ENCODE peak calls at places on chromosome 14, in seven cellular contexts. One of them, this sample, is unnamed.

GRCh38 chr14:49424436-49425331 is 161.5 kb downstream of the RPS29 start:
- DNase-seq in tibial artery: no peak
- DNase-seq in CD8-positive, alpha-beta T cell: no peak
- DNase-seq in endodermal cell: no peak
- DNase-seq in OCI-LY7: no peak
- DNase-seq in Peyer's patch: no peak
- DNase-seq in pancreas: no peak
- DNase-seq in this sample: no peak

GRCh38 chr14:35576856-35577255 is 42.9 kb downstream of the INSM2 start:
- DNase-seq in tibial artery: no peak
- DNase-seq in CD8-positive, alpha-beta T cell: no peak
- DNase-seq in endodermal cell: no peak
- DNase-seq in OCI-LY7: no peak
- DNase-seq in Peyer's patch: no peak
- DNase-seq in pancreas: no peak
- DNase-seq in this sample: no peak

GRCh38 chr14:37172024-37172869 is at the start of gene SLC25A21:
- DNase-seq in tibial artery: peak; percentile 51
- DNase-seq in CD8-positive, alpha-beta T cell: no peak
- DNase-seq in endodermal cell: peak; percentile 92
- DNase-seq in OCI-LY7: no peak
- DNase-seq in Peyer's patch: no peak
- DNase-seq in pancreas: peak; percentile 74
- DNase-seq in this sample: peak; percentile 74

GRCh38 chr14:90058876-90059458 is 2.8 kb upstream of the KCNK13 start:
- DNase-seq in tibial artery: no peak
- DNase-seq in CD8-positive, alpha-beta T cell: no peak
- DNase-seq in endodermal cell: no peak
- DNase-seq in OCI-LY7: no peak
- DNase-seq in Peyer's patch: no peak
- DNase-seq in pancreas: no peak
- DNase-seq in this sample: no peak

GRCh38 chr14:68651652-68652432 is 141.0 kb downstream of the ZFP36L1 start:
- DNase-seq in tibial artery: no peak
- DNase-seq in CD8-positive, alpha-beta T cell: no peak
- DNase-seq in endodermal cell: peak; percentile 38
- DNase-seq in OCI-LY7: no peak
- DNase-seq in Peyer's patch: no peak
- DNase-seq in pancreas: no peak
- DNase-seq in this sample: no peak

GRCh38 chr14:56137842-56138241 is 19.6 kb downstream of the PELI2 start:
- DNase-seq in tibial artery: no peak
- DNase-seq in CD8-positive, alpha-beta T cell: no peak
- DNase-seq in endodermal cell: peak; percentile 60
- DNase-seq in OCI-LY7: no peak
- DNase-seq in Peyer's patch: no peak
- DNase-seq in pancreas: peak; percentile 58
- DNase-seq in this sample: no peak

GRCh38 chr14:81991998-81992397 is 458.3 kb upstream of the SEL1L start:
- DNase-seq in tibial artery: no peak
- DNase-seq in CD8-positive, alpha-beta T cell: no peak
- DNase-seq in endodermal cell: no peak
- DNase-seq in OCI-LY7: peak; percentile 20
- DNase-seq in Peyer's patch: no peak
- DNase-seq in pancreas: no peak
- DNase-seq in this sample: no peak

GRCh38 chr14:57486767-57487379 is 6.8 kb downstream of the CCDC198 start:
- DNase-seq in tibial artery: no peak
- DNase-seq in CD8-positive, alpha-beta T cell: no peak
- DNase-seq in endodermal cell: no peak
- DNase-seq in OCI-LY7: peak; percentile 67
- DNase-seq in Peyer's patch: no peak
- DNase-seq in pancreas: no peak
- DNase-seq in this sample: no peak

GRCh38 chr14:35122696-35123387 is 490 bp downstream of the PRORP start:
- DNase-seq in tibial artery: peak; percentile 23
- DNase-seq in CD8-positive, alpha-beta T cell: no peak
- DNase-seq in endodermal cell: peak; percentile 47
- DNase-seq in OCI-LY7: peak; percentile 34
- DNase-seq in Peyer's patch: no peak
- DNase-seq in pancreas: no peak
- DNase-seq in this sample: no peak

GRCh38 chr14:71583246-71583645 is 349.0 kb upstream of the RGS6 start:
- DNase-seq in tibial artery: no peak
- DNase-seq in CD8-positive, alpha-beta T cell: no peak
- DNase-seq in endodermal cell: no peak
- DNase-seq in OCI-LY7: no peak
- DNase-seq in Peyer's patch: no peak
- DNase-seq in pancreas: no peak
- DNase-seq in this sample: no peak

GRCh38 chr14:77125275-77126073 is 16.1 kb downstream of the ZDHHC22 start:
- DNase-seq in tibial artery: no peak
- DNase-seq in CD8-positive, alpha-beta T cell: no peak
- DNase-seq in endodermal cell: peak; percentile 61
- DNase-seq in OCI-LY7: no peak
- DNase-seq in Peyer's patch: no peak
- DNase-seq in pancreas: no peak
- DNase-seq in this sample: no peak

GRCh38 chr14:24171422-24172260 is at the start of gene REC8:
- DNase-seq in tibial artery: peak; percentile 72
- DNase-seq in CD8-positive, alpha-beta T cell: peak; percentile 62
- DNase-seq in endodermal cell: peak; percentile 100
- DNase-seq in OCI-LY7: no peak
- DNase-seq in Peyer's patch: peak; percentile 90
- DNase-seq in pancreas: peak; percentile 43
- DNase-seq in this sample: peak; percentile 87
- H3K4me3 ChIP-seq in tibial artery: peak within 1 kb of the TSS; percentile 46
- H3K4me3 ChIP-seq in CD8-positive, alpha-beta T cell: peak within 1 kb of the TSS; percentile 53
- H3K4me3 ChIP-seq in endodermal cell: peak within 1 kb of the TSS; percentile 85
- H3K4me3 ChIP-seq in OCI-LY7: no peak within 1 kb of the TSS
- H3K4me3 ChIP-seq in Peyer's patch: peak within 1 kb of the TSS; percentile 7
- H3K4me3 ChIP-seq in pancreas: no peak within 1 kb of the TSS
- H3K4me3 ChIP-seq in this sample: no peak within 1 kb of the TSS

GRCh38 chr14:100221419-100222218 is 17.3 kb upstream of the YY1 start:
- DNase-seq in tibial artery: peak; percentile 54
- DNase-seq in CD8-positive, alpha-beta T cell: peak; percentile 40
- DNase-seq in endodermal cell: peak; percentile 85
- DNase-seq in OCI-LY7: peak; percentile 67
- DNase-seq in Peyer's patch: peak; percentile 77
- DNase-seq in pancreas: peak; percentile 33
- DNase-seq in this sample: no peak
- H3K27ac ChIP-seq in tibial artery: peak overlapping the region; percentile 46
- H3K27ac ChIP-seq in CD8-positive, alpha-beta T cell: peak overlapping the region; percentile 76
- H3K27ac ChIP-seq in endodermal cell: peak overlapping the region; percentile 86
- H3K27ac ChIP-seq in OCI-LY7: peak overlapping the region; percentile 1
- H3K27ac ChIP-seq in Peyer's patch: peak overlapping the region; percentile 81
- H3K27ac ChIP-seq in pancreas: peak overlapping the region; percentile 39
- H3K27ac ChIP-seq in this sample: no peak overlapping the region

GRCh38 chr14:105839425-105840265 is 313.3 kb downstream of the TMEM121 start:
- DNase-seq in tibial artery: peak; percentile 14
- DNase-seq in CD8-positive, alpha-beta T cell: no peak
- DNase-seq in endodermal cell: no peak
- DNase-seq in OCI-LY7: no peak
- DNase-seq in Peyer's patch: no peak
- DNase-seq in pancreas: no peak
- DNase-seq in this sample: no peak
- H3K4me3 ChIP-seq in tibial artery: no peak overlapping the region
- H3K4me3 ChIP-seq in CD8-positive, alpha-beta T cell: no peak overlapping the region
- H3K4me3 ChIP-seq in endodermal cell: no peak overlapping the region
- H3K4me3 ChIP-seq in OCI-LY7: no peak overlapping the region
- H3K4me3 ChIP-seq in Peyer's patch: no peak overlapping the region
- H3K4me3 ChIP-seq in pancreas: no peak overlapping the region
- H3K4me3 ChIP-seq in this sample: no peak overlapping the region

GRCh38 chr14:91752956-91753355 is 21.1 kb upstream of the CATSPERB start:
- DNase-seq in tibial artery: no peak
- DNase-seq in CD8-positive, alpha-beta T cell: no peak
- DNase-seq in endodermal cell: no peak
- DNase-seq in OCI-LY7: no peak
- DNase-seq in Peyer's patch: no peak
- DNase-seq in pancreas: no peak
- DNase-seq in this sample: no peak
- H3K27ac ChIP-seq in tibial artery: no peak overlapping the region
- H3K27ac ChIP-seq in CD8-positive, alpha-beta T cell: no peak overlapping the region
- H3K27ac ChIP-seq in endodermal cell: no peak overlapping the region
- H3K27ac ChIP-seq in OCI-LY7: no peak overlapping the region
- H3K27ac ChIP-seq in Peyer's patch: no peak overlapping the region
- H3K27ac ChIP-seq in pancreas: peak overlapping the region; percentile 7
- H3K27ac ChIP-seq in this sample: no peak overlapping the region

DNA sequence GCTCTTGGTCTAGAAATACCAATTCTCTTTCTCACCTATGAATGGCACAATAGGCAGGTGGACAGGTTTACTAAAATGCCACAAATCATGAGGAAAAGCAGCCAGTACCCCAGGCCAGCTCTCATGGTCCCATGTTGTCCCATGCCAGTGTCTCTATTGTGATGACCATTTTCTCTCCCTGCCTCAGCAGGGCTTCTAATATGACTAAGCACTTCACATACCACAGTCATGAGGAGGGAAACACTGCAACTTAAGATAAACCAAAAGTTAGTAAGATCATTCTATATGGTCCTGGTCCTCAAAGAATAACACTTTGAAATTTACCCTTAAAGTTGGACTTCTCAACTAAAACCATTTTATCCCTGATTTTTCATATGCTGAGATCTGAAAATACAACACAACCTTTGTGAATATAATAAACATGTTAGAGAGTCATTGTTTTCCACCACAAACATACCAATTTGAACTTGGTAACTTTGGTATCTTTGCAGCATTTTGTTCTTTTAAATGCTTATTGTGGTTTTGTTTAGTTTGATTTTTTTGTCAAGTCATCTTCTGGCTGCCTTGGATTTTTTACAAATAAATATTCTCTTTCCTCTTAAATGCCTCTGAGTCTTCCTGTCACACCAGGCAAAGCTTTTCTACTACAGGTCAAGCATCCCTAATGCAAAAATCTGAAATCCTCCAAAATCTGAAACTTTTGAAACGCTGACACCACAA is 3.5 kb downstream of the TTC5 start:
- DNase-seq in tibial artery: no peak
- DNase-seq in CD8-positive, alpha-beta T cell: no peak
- DNase-seq in endodermal cell: no peak
- DNase-seq in OCI-LY7: no peak
- DNase-seq in Peyer's patch: no peak
- DNase-seq in pancreas: no peak
- DNase-seq in this sample: no peak
- H3K4me3 ChIP-seq in tibial artery: no peak overlapping the region
- H3K4me3 ChIP-seq in CD8-positive, alpha-beta T cell: no peak overlapping the region
- H3K4me3 ChIP-seq in endodermal cell: no peak overlapping the region
- H3K4me3 ChIP-seq in OCI-LY7: no peak overlapping the region
- H3K4me3 ChIP-seq in Peyer's patch: no peak overlapping the region
- H3K4me3 ChIP-seq in pancreas: no peak overlapping the region
- H3K4me3 ChIP-seq in this sample: no peak overlapping the region

GRCh38 chr14:61582815-61583214 is 112.5 kb upstream of the HIF1A start:
- DNase-seq in tibial artery: no peak
- DNase-seq in CD8-positive, alpha-beta T cell: no peak
- DNase-seq in endodermal cell: no peak
- DNase-seq in OCI-LY7: no peak
- DNase-seq in Peyer's patch: no peak
- DNase-seq in pancreas: no peak
- DNase-seq in this sample: no peak

GRCh38 chr14:61585598-61586538 is 109.4 kb upstream of the HIF1A start:
- DNase-seq in tibial artery: peak; percentile 76
- DNase-seq in CD8-positive, alpha-beta T cell: no peak
- DNase-seq in endodermal cell: peak; percentile 30
- DNase-seq in OCI-LY7: no peak
- DNase-seq in Peyer's patch: no peak
- DNase-seq in pancreas: peak; percentile 75
- DNase-seq in this sample: peak; percentile 92

GRCh38 chr14:61581955-61582615 is 113.2 kb upstream of the HIF1A start:
- DNase-seq in tibial artery: no peak
- DNase-seq in CD8-positive, alpha-beta T cell: no peak
- DNase-seq in endodermal cell: peak; percentile 45
- DNase-seq in OCI-LY7: no peak
- DNase-seq in Peyer's patch: no peak
- DNase-seq in pancreas: no peak
- DNase-seq in this sample: no peak

GRCh38 chr14:61586539-61587396 is 108.5 kb upstream of the HIF1A start:
- DNase-seq in tibial artery: no peak
- DNase-seq in CD8-positive, alpha-beta T cell: no peak
- DNase-seq in endodermal cell: peak; percentile 17
- DNase-seq in OCI-LY7: no peak
- DNase-seq in Peyer's patch: no peak
- DNase-seq in pancreas: no peak
- DNase-seq in this sample: no peak

GRCh38 chr14:61584258-61584657 is 111.1 kb upstream of the HIF1A start:
- DNase-seq in tibial artery: no peak
- DNase-seq in CD8-positive, alpha-beta T cell: no peak
- DNase-seq in endodermal cell: peak; percentile 7
- DNase-seq in OCI-LY7: no peak
- DNase-seq in Peyer's patch: no peak
- DNase-seq in pancreas: no peak
- DNase-seq in this sample: no peak
- H3K27ac ChIP-seq in tibial artery: peak overlapping the region; percentile 78
- H3K27ac ChIP-seq in CD8-positive, alpha-beta T cell: no peak overlapping the region
- H3K27ac ChIP-seq in endodermal cell: no peak overlapping the region
- H3K27ac ChIP-seq in OCI-LY7: no peak overlapping the region
- H3K27ac ChIP-seq in Peyer's patch: no peak overlapping the region
- H3K27ac ChIP-seq in pancreas: no peak overlapping the region
- H3K27ac ChIP-seq in this sample: no peak overlapping the region

DNA sequence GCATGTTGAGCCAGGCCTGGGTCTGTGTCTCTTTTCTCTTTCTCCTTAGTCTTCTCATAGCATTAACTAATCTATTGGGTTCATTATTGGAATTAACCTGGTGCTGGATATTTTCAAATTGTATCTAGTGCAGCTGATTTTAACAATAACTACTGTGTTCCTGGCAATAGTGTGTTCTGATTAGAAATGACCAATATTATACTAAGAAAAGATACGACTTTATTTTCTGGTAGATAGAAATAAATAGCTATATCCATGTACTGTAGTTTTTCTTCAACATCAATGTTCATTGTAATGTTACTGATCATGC is 3.0 kb downstream of the FOS start:
- DNase-seq in tibial artery: no peak
- DNase-seq in CD8-positive, alpha-beta T cell: no peak
- DNase-seq in endodermal cell: no peak
- DNase-seq in OCI-LY7: no peak
- DNase-seq in Peyer's patch: no peak
- DNase-seq in pancreas: no peak
- DNase-seq in this sample: no peak
- H3K4me3 ChIP-seq in tibial artery: peak overlapping the region; percentile 71
- H3K4me3 ChIP-seq in CD8-positive, alpha-beta T cell: no peak overlapping the region
- H3K4me3 ChIP-seq in endodermal cell: no peak overlapping the region
- H3K4me3 ChIP-seq in OCI-LY7: no peak overlapping the region
- H3K4me3 ChIP-seq in Peyer's patch: peak overlapping the region; percentile 62
- H3K4me3 ChIP-seq in pancreas: no peak overlapping the region
- H3K4me3 ChIP-seq in this sample: no peak overlapping the region

This sample was measured in aorta.